ENCODE peak calls at places on chromosomes 12 and 14, in four cellular contexts. I is neuronal stem cell; J is CD8-positive, alpha-beta memory T cell; F is left ventricle myocardium inferior. P is an unnamed sample.

GRCh38 chr12:41629606-41630005 is 441.5 kb downstream of the PDZRN4 start:
- DNase-seq in J (no peak), I (no peak), F (no peak), P (no peak)

GRCh38 chr12:401235-402126 is at the start of gene CCDC77:
- DNase-seq in J (peak; percentile 96), F (peak; percentile 89), I (peak; percentile 93), P (peak; percentile 94)

GRCh38 chr12:10388611-10389010 is 1.2 kb downstream of the KLRK1 start:
- DNase-seq in F (no peak), I (no peak), J (peak; percentile 67), P (no peak)

GRCh38 chr14:97299661-97300060 is 502.5 kb downstream of the VRK1 start:
- DNase-seq in F (no peak), J (peak; percentile 7), I (no peak), P (no peak)

GRCh38 chr12:79676579-79676978 is 14.2 kb downstream of the PAWR start:
- DNase-seq in I (no peak), F (no peak), J (no peak), P (no peak)

GRCh38 chr12:54723653-54724256 is 75.6 kb upstream of the DCD start:
- DNase-seq in J (peak; percentile 31), I (no peak), F (no peak), P (no peak)

GRCh38 chr14:57848353-57848752 is 17.5 kb downstream of the SLC35F4 start:
- DNase-seq in F (no peak), J (no peak), I (no peak), P (no peak)

GRCh38 chr12:31274520-31275300 is 51.2 kb downstream of the SINHCAF start:
- DNase-seq in J (no peak), I (no peak), F (no peak), P (no peak)

GRCh38 chr14:54348001-54348611 is 48.7 kb upstream of the CDKN3 start:
- DNase-seq in J (peak; percentile 2), F (no peak), I (peak; percentile 69), P (no peak)

GRCh38 chr12:27564612-27565213 is 40.7 kb downstream of the PPFIBP1 start:
- DNase-seq in F (no peak), I (no peak), J (no peak), P (no peak)

GRCh38 chr12:26379777-26380467 is 184.5 kb downstream of the SSPN start:
- DNase-seq in F (no peak), I (no peak), J (no peak), P (no peak)

P was measured in spleen.